ENCODE peak calls at places on chromosome 5, in ten cellular contexts. V is astrocyte; K is uterus; F is choroid plexus epithelial cell; B is CD8-positive, alpha-beta T cell; G is fibroblast of villous mesenchyme; R is nephron progenitor cell; U is fibroblast of lung; E is natural killer cell; J is lung. W is an unnamed sample.

GRCh38 chr5:72512179-72512860 is 5.1 kb upstream of the ZNF366 start:
- DNase-seq in V (no peak), K (no peak), F (no peak), B (no peak), G (no peak), R (no peak), U (no peak), E (no peak), J (no peak), W (no peak)

GRCh38 chr5:95962785-95963184 is 1.1 kb upstream of the ELL2 start:
- DNase-seq in V (no peak), K (no peak), F (peak; percentile 38), B (no peak), G (no peak), R (no peak), U (no peak), E (no peak), J (no peak), W (no peak)

GRCh38 chr5:11797132-11797531 is 107.1 kb downstream of the CTNND2 start:
- DNase-seq in V (no peak), K (no peak), F (no peak), B (no peak), G (no peak), R (no peak), U (no peak), E (no peak), J (no peak), W (no peak)

GRCh38 chr5:170623576-170624181 is 119.9 kb downstream of the KCNIP1 start:
- DNase-seq in V (no peak), K (no peak), F (peak; percentile 83), B (no peak), G (peak; percentile 64), R (peak; percentile 76), U (peak; percentile 60), E (no peak), J (no peak), W (peak; percentile 39)

GRCh38 chr5:33824516-33825195 is 67.1 kb downstream of the ADAMTS12 start:
- DNase-seq in V (peak; percentile 96), K (no peak), F (peak; percentile 94), B (no peak), G (peak; percentile 81), R (no peak), U (peak; percentile 89), E (no peak), J (no peak), W (no peak)

GRCh38 chr5:73901045-73901444 is 275.0 kb downstream of the ARHGEF28 start:
- DNase-seq in V (peak; percentile 79), K (no peak), F (peak; percentile 61), B (no peak), G (peak; percentile 73), R (no peak), U (peak; percentile 81), E (no peak), J (no peak), W (no peak)

GRCh38 chr5:171601266-171601881 is 181.9 kb downstream of the FGF18 start:
- DNase-seq in V (no peak), K (no peak), F (no peak), B (no peak), G (no peak), R (no peak), U (no peak), E (no peak), J (no peak), W (no peak)

GRCh38 chr5:43874772-43875171 is 271.8 kb downstream of the NNT start:
- DNase-seq in V (no peak), K (no peak), F (peak; percentile 2), B (no peak), G (no peak), R (no peak), U (peak; percentile 84), E (no peak), J (no peak), W (no peak)

GRCh38 chr5:135999396-136000139 is 29.2 kb upstream of the TGFBI start:
- DNase-seq in V (peak; percentile 96), K (no peak), F (peak; percentile 88), B (no peak), G (peak; percentile 85), R (no peak), U (peak; percentile 92), E (no peak), J (no peak), W (no peak)

DNA sequence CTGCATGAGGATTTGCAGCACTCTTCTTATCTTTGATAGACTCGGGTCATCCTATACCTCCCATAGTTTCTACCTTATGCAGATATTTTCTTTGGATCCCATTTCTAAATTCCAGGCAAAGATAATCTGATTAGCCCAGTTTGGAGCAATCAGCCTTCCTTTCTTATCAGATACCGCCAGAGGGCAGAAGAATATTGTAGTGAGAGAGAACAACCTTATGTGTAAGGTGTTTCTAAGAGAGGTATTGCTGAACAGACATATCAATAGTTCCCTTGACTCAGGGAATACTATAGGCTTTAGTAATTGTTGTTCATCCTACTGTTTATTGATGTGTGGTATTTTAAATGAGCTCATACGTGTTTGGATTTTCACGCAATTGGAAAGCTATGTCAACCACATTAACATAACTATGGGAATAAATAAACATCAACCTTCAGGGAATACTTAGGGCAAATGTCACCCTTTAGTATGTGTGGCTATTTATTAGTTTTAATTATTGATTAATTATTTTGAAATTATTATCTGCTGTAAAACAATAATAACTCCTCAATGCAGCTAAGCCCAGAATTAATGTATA is 1435.2 kb upstream of the CDH9 start:
- DNase-seq in V (peak; percentile 6), K (no peak), F (peak; percentile 78), B (no peak), G (no peak), R (no peak), U (peak; percentile 1), E (no peak), J (no peak), W (no peak)
- TF ChIP-seq CTCF in V (peak; percentile 48), K (no peak), F (peak; percentile 77), B (no peak), G (peak; percentile 17), R (peak; percentile 48), U (peak; percentile 9), E (no peak), J (no peak), W (peak; percentile 44)

DNA sequence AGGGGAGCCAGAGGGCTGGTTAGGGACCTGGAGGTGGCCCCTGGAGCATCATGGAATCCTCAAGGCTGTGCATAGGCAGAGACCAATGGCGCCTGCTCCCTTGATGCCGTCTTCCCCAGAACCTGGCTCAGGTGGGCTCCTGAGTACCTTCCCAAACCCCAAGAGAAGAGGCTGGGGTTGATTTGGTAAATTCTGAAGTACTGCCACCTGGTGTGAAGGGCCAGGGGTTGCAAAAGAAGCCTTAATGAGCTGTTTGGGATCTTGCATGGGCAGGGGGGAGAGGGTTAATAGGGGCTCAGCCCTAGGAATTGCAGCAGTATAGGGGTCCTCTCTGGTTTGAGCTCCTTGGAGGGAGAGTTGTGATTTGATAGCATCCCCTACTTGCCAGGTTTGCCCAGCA is 52.1 kb downstream of the CYSTM1 start:
- DNase-seq in V (no peak), K (no peak), F (no peak), B (no peak), G (no peak), R (no peak), U (no peak), E (no peak), J (no peak), W (no peak)
- TF ChIP-seq CTCF in V (no peak), K (no peak), F (peak; percentile 0), B (no peak), G (no peak), R (no peak), U (no peak), E (no peak), J (no peak), W (no peak)

GRCh38 chr5:32057157-32058096 is 116.7 kb downstream of the GOLPH3 start:
- DNase-seq in V (no peak), K (no peak), F (peak; percentile 35), B (no peak), G (peak; percentile 49), R (no peak), U (peak; percentile 72), E (no peak), J (no peak), W (no peak)
- TF ChIP-seq CTCF in V (peak; percentile 25), K (no peak), F (peak; percentile 44), B (no peak), G (peak; percentile 37), R (peak; percentile 18), U (peak; percentile 29), E (peak; percentile 22), J (no peak), W (peak; percentile 44)

DNA sequence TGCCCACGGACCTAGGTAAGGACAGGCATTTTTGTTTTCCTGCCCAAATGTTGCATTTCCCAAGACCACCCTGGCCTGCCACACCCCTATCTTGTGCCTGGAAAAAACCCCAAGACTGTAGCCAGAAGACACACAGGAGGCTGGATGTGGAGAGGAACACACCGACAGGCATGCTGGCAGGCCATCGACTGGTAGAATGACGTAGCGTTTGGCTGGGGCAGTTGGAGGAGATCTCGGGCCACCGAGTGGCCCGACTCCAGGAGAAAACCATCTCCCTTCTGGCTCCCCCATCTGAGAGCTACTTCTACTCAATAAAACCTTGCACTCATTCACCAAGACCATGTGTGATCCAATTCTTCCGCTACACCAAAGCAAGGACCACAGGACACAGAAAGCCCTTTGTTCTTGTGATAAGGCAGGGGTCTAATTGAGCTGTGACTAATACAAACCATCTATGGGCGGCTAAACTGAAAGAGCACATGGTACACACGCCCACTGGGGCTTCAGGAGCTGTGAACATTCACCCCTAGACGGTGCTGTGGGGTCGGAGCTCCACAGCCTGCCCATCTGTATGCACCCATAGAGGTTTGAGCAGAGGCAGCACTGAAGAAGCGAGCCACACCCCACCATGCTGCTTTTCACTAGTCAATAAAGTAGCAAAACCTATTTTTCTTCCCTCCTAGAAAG is 38.9 kb upstream of the N4BP3 start:
- DNase-seq in V (peak; percentile 42), K (no peak), F (peak; percentile 18), B (no peak), G (no peak), R (no peak), U (peak; percentile 66), E (no peak), J (no peak), W (no peak)
- TF ChIP-seq CTCF in V (peak; percentile 13), K (no peak), F (peak; percentile 30), B (no peak), G (no peak), R (no peak), U (no peak), E (no peak), J (peak; percentile 15), W (no peak)

W was measured in progenitor cell of endocrine pancreas.